ENCODE peak calls at places on chromosome 20, in ten cellular contexts. V, Z, U, M, G, E, J, W, H and I are unnamed samples.

GRCh38 chr20:45905505-45906079 is 6.4 kb downstream of the PLTP start:
- DNase-seq in M (peak), H (no peak), E (peak), W (no peak), U (peak), Z (no peak), J (no peak), G (no peak), V (no peak), I (no peak)

GRCh38 chr20:33338465-33339258 is 55.6 kb downstream of the BPIFB1 start:
- DNase-seq in G (no peak), U (no peak), V (no peak), Z (no peak), H (no peak), E (no peak), M (no peak), W (no peak), J (no peak), I (no peak)

GRCh38 chr20:18683839-18684238 is 96.0 kb downstream of the DTD1 start:
- DNase-seq in V (no peak), Z (no peak), J (no peak), U (no peak), E (no peak), H (no peak), G (no peak), M (no peak), W (no peak), I (no peak)

GRCh38 chr20:19520261-19520660 is 237.8 kb upstream of the RIN2 start:
- DNase-seq in M (no peak), H (no peak), W (no peak), J (no peak), V (no peak), U (no peak), Z (no peak), G (no peak), E (no peak), I (no peak)

GRCh38 chr20:17605131-17605660 is 35.3 kb downstream of the DSTN start:
- DNase-seq in W (peak), H (no peak), V (no peak), Z (no peak), U (no peak), G (no peak), E (peak), M (no peak), J (no peak), I (no peak)

GRCh38 chr20:61256819-61257218 is 4.8 kb downstream of the CDH4 start:
- DNase-seq in J (no peak), Z (no peak), M (no peak), G (no peak), E (no peak), H (no peak), W (no peak), V (no peak), U (no peak), I (no peak)

GRCh38 chr20:54534101-54534500 is 58.7 kb downstream of the DOK5 start:
- DNase-seq in G (no peak), J (no peak), U (no peak), W (no peak), H (no peak), Z (no peak), M (no peak), E (no peak), V (no peak), I (no peak)

GRCh38 chr20:33005132-33005566 is 916 bp upstream of the SUN5 start:
- DNase-seq in W (no peak), J (no peak), U (peak), H (peak), Z (no peak), M (peak), G (no peak), E (peak), V (no peak), I (no peak)

GRCh38 chr20:23228912-23229311 is 121.7 kb upstream of the NXT1 start:
- DNase-seq in E (no peak), G (no peak), W (no peak), U (peak), J (peak), Z (no peak), M (peak), V (no peak), H (no peak), I (no peak)

GRCh38 chr20:50252715-50253500 is 62.3 kb downstream of the CEBPB start:
- DNase-seq in E (no peak), G (no peak), W (no peak), H (no peak), M (no peak), J (no peak), V (no peak), U (no peak), Z (no peak), I (no peak)

GRCh38 chr20:53371216-53371615 is 222.4 kb downstream of the ZNF217 start:
- DNase-seq in V (no peak), U (no peak), J (no peak), E (no peak), G (no peak), Z (no peak), H (no peak), W (no peak), M (no peak), I (no peak)

GRCh38 chr20:50855498-50856474 is 60.9 kb downstream of the BCAS4 start:
- DNase-seq in G (no peak), E (peak), H (no peak), M (peak), W (no peak), J (no peak), U (no peak), V (no peak), Z (no peak), I (no peak)

GRCh38 chr20:13783528-13783927 is 1.2 kb downstream of the ESF1 start:
- DNase-seq in J (no peak), M (no peak), H (no peak), E (no peak), Z (no peak), W (no peak), U (no peak), G (no peak), V (no peak), I (no peak)

GRCh38 chr20:6636209-6637159 is 131.0 kb upstream of the BMP2 start:
- DNase-seq in M (peak), J (no peak), H (peak), E (peak), G (no peak), W (no peak), U (peak), Z (no peak), V (no peak), I (no peak)

GRCh38 chr20:24359306-24359705 is 110.1 kb upstream of the SYNDIG1 start:
- DNase-seq in V (no peak), W (no peak), E (no peak), M (no peak), H (no peak), G (no peak), U (no peak), Z (no peak), J (no peak), I (no peak)

GRCh38 chr20:40584128-40584819 is 104.8 kb downstream of the MAFB start:
- DNase-seq in E (no peak), G (no peak), M (no peak), Z (no peak), W (no peak), U (no peak), H (no peak), V (no peak), J (no peak), I (no peak)

GRCh38 chr20:10218536-10219451 is at the start of gene SNAP25:
- DNase-seq in U (peak), V (no peak), H (peak), G (no peak), E (peak), W (peak), J (no peak), Z (no peak), M (peak), I (peak)

GRCh38 chr20:50312682-50313187 is 122.1 kb downstream of the CEBPB start:
- DNase-seq in W (peak), H (no peak), J (peak), E (peak), V (no peak), M (peak), Z (no peak), G (peak), U (no peak), I (no peak)

GRCh38 chr20:57552471-57552870 is 8.4 kb upstream of the PCK1 start:
- DNase-seq in H (no peak), E (no peak), G (no peak), V (no peak), M (no peak), Z (no peak), J (no peak), W (no peak), U (no peak), I (no peak)

GRCh38 chr20:52231230-52231746 is 39.7 kb upstream of the ZFP64 start:
- DNase-seq in H (no peak), M (no peak), W (no peak), V (no peak), G (no peak), J (no peak), U (no peak), E (peak), Z (no peak), I (no peak)

GRCh38 chr20:46004813-46005505 is 3.7 kb upstream of the MMP9 start:
- DNase-seq in J (no peak), Z (no peak), U (no peak), G (no peak), W (no peak), E (peak), H (peak), V (peak), M (no peak), I (no peak)

DNA sequence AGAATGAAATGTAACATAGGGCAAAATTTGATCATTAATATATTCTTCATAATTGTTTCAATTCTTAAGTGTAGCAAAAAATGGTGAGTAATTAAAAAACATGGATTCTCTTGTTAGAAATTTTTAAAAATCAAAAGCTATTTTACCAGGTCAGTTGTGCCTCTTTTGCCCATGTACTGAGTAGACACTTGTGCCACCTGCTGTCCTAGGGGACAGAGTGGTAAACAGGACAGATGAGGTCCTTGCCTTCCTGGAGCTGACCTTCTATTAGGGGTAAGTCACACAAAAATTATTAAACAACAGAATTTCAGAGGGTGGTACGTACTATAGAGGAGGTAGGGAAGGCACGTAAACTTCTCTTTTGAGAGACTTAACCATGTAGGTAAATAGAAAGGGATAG is 6.5 kb downstream of the RNF24 start:
- DNase-seq in Z (no peak), U (no peak), G (no peak), H (no peak), W (no peak), V (no peak), J (no peak), E (no peak), M (no peak), I (no peak)
- TF ChIP-seq CTCF in Z (no peak), U (no peak), G (no peak), H (no peak), W (no peak), V (no peak), J (no peak), E (peak), M (no peak), I (no peak)

DNA sequence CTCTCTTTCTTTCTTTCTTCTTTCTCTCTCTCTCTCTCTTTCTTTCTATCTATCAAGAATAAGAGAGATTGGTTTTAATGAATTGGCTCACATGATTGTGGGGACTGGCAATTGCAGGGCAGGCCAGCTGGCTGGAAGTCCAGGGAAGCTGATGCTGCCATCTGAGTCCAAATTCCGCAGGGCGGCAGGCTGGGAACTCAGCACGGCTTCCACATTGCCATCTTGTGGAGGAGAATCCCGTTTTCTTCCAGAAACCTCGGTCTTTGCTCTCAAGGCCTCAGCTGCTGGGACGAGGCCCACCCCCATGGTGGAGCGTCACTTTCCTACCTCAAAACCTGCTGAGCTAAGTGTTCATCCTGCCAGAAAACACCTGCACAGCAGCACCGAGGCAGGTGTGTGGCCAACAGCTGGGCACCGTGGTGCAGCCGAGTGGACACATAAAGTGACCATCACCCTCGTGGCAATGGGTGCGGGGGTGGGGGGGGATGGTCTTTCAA is 58.8 kb upstream of the SLCO4A1 start:
- DNase-seq in J (no peak), U (no peak), H (no peak), W (no peak), M (no peak), Z (no peak), E (peak), V (no peak), G (no peak), I (no peak)
- TF ChIP-seq CTCF in J (no peak), U (peak), H (no peak), W (no peak), M (peak), Z (no peak), E (peak), V (no peak), G (no peak), I (no peak)

GRCh38 chr20:1982666-1983065 is 11.2 kb downstream of the PDYN start:
- DNase-seq in W (no peak), E (no peak), J (no peak), V (no peak), H (no peak), U (no peak), G (no peak), M (no peak), Z (no peak), I (no peak)
- TF ChIP-seq CTCF in W (no peak), E (no peak), J (no peak), V (no peak), H (no peak), U (no peak), G (no peak), M (no peak), Z (no peak), I (no peak)

GRCh38 chr20:62899633-62900051 is 26.7 kb downstream of the DIDO1 start:
- DNase-seq in Z (no peak), H (no peak), G (no peak), E (no peak), U (no peak), M (no peak), W (peak), J (no peak), V (no peak), I (no peak)
- TF ChIP-seq CTCF in Z (no peak), H (no peak), G (no peak), E (no peak), U (peak), M (no peak), W (no peak), J (no peak), V (no peak), I (no peak)

GRCh38 chr20:44401770-44402390 is 46.4 kb downstream of the HNF4A start:
- DNase-seq in H (no peak), J (no peak), V (peak), G (no peak), E (no peak), M (no peak), W (no peak), U (no peak), Z (no peak), I (no peak)
- TF ChIP-seq CTCF in H (no peak), J (no peak), V (no peak), G (no peak), E (no peak), M (no peak), W (no peak), U (no peak), Z (no peak), I (no peak)

GRCh38 chr20:35341366-35342028 is 49.3 kb upstream of the FAM83C start:
- DNase-seq in W (no peak), Z (no peak), G (no peak), J (no peak), U (no peak), M (peak), H (no peak), E (peak), V (no peak), I (no peak)

GRCh38 chr20:35345189-35345588 is 53.0 kb upstream of the FAM83C start:
- DNase-seq in J (no peak), U (no peak), Z (no peak), G (no peak), H (no peak), W (no peak), E (no peak), V (no peak), M (no peak), I (no peak)

GRCh38 chr20:35344354-35344837 is 52.2 kb upstream of the FAM83C start:
- DNase-seq in Z (no peak), H (no peak), M (peak), E (peak), G (peak), U (peak), J (no peak), W (no peak), V (no peak), I (no peak)

GRCh38 chr20:35340436-35340835 is 48.2 kb upstream of the FAM83C start:
- DNase-seq in W (no peak), M (no peak), H (no peak), V (no peak), U (no peak), J (no peak), E (no peak), Z (no peak), G (no peak), I (no peak)

GRCh38 chr20:35342154-35342769 is 50.0 kb upstream of the FAM83C start:
- DNase-seq in G (no peak), H (no peak), J (no peak), W (no peak), E (no peak), M (no peak), V (no peak), U (no peak), Z (no peak), I (no peak)
- TF ChIP-seq CTCF in G (no peak), H (no peak), J (no peak), W (no peak), E (peak), M (peak), V (no peak), U (peak), Z (no peak), I (no peak)

GRCh38 chr20:41889871-41890224 is 271.7 kb upstream of the CHD6 start:
- DNase-seq in J (no peak), G (no peak), W (no peak), U (no peak), M (no peak), V (no peak), E (no peak), Z (no peak), H (no peak), I (no peak)

GRCh38 chr20:41888434-41888833 is 270.3 kb upstream of the CHD6 start:
- DNase-seq in G (no peak), E (no peak), V (no peak), W (no peak), M (no peak), Z (no peak), J (no peak), U (no peak), H (no peak), I (no peak)

GRCh38 chr20:41892031-41892430 is 273.9 kb upstream of the CHD6 start:
- DNase-seq in V (no peak), U (no peak), E (no peak), J (no peak), W (no peak), H (no peak), Z (no peak), G (no peak), M (no peak), I (no peak)

GRCh38 chr20:41887500-41887899 is 269.3 kb upstream of the CHD6 start:
- DNase-seq in G (no peak), Z (no peak), W (no peak), J (no peak), E (no peak), U (no peak), M (no peak), H (no peak), V (no peak), I (no peak)

DNA sequence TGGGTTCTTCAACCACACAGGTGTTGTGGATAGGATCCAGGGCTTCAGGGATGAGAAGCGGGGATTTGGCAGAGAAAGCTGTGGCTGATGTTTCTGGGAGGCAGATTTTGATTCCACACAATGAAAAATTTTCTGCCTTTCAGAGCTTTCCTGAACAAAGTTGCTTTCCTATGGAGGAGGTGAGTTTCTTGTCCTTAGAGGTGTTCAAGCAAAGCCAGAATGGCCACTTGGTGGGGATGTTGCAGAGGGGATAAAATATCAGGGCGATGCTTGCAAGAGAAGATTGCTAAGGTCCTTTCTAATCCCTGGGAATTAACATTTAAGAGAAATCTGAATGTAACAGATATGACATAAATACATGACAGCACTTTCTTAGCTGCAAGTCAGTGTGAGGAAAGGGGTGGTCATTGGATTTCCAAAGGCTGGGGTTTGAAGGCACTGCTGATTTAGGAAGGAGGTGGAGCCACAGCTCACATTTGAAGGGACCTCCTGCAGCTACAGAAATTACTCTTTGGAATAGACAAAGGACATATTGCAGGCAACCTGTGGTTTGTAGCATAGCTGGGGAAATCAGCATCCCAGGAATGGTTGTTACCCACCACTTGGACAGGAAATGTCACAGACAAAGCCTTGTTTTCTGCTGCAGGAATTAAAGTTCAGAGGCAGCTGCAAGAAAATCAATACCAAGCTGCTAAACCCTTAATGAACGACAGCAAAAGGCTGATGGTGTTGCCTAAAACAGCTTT is 271.1 kb upstream of the CHD6 start:
- DNase-seq in M (no peak), E (peak), H (peak), U (no peak), V (no peak), J (no peak), G (no peak), W (no peak), Z (no peak), I (no peak)
- TF ChIP-seq CTCF in M (no peak), E (peak), H (no peak), U (no peak), V (no peak), J (no peak), G (no peak), W (no peak), Z (no peak), I (no peak)